ENCODE peak calls at places on chromosomes 5 and 9, in five cellular contexts. X is CD4-positive, alpha-beta memory T cell; O is GM23248; K is psoas muscle; E is body of pancreas. S is an unnamed sample.
A peak's percentile ranks its signal among the peaks of the same experiment; 100 is the strongest.

GRCh38 chr9:92962303-92962649 is 15.0 kb downstream of the FGD3 start:
- DNase-seq in X (no peak), O (no peak), K (no peak), E (no peak), S (no peak)

GRCh38 chr5:177303121-177303924 is at the start of the genes PRELID1 and RAB24:
- DNase-seq in X (peak; percentile 84), O (peak; percentile 97), K (peak; percentile 90), E (peak; percentile 94), S (peak; percentile 84)

GRCh38 chr5:64147849-64148441 is 17.7 kb upstream of the RNF180 start:
- DNase-seq in X (no peak), O (peak; percentile 71), K (peak; percentile 37), E (peak; percentile 76), S (no peak)

GRCh38 chr5:27158171-27158570 is 119.8 kb upstream of the CDH9 start:
- DNase-seq in X (no peak), O (no peak), K (no peak), E (no peak), S (no peak)

GRCh38 chr5:144487207-144487606 is 316.5 kb downstream of the KCTD16 start:
- DNase-seq in X (no peak), O (no peak), K (no peak), E (no peak), S (no peak)

GRCh38 chr5:3197699-3198098 is 397.9 kb upstream of the IRX1 start:
- DNase-seq in X (no peak), O (no peak), K (no peak), E (no peak), S (no peak)

GRCh38 chr5:40223884-40224402 is 455.8 kb upstream of the PTGER4 start:
- DNase-seq in X (peak; percentile 53), O (peak; percentile 90), K (no peak), E (no peak), S (no peak)

GRCh38 chr5:19986806-19987205 is 1.2 kb downstream of the CDH18 start:
- DNase-seq in X (no peak), O (no peak), K (no peak), E (no peak), S (no peak)

GRCh38 chr9:128203842-128204551 is 818 bp downstream of the DNM1 start:
- DNase-seq in X (peak; percentile 22), O (peak; percentile 71), K (peak; percentile 41), E (peak; percentile 38), S (no peak)

GRCh38 chr5:115136294-115136693 is 33.4 kb downstream of the TRIM36 start:
- DNase-seq in X (no peak), O (no peak), K (no peak), E (no peak), S (no peak)

GRCh38 chr5:150562832-150563231 is 54.9 kb downstream of the NDST1 start:
- DNase-seq in X (peak; percentile 15), O (peak; percentile 63), K (no peak), E (peak; percentile 48), S (no peak)

GRCh38 chr5:142680605-142681259 is 5.2 kb downstream of the FGF1 start:
- DNase-seq in X (no peak), O (peak; percentile 63), K (no peak), E (peak; percentile 56), S (no peak)

GRCh38 chr5:168165221-168165965 is 126.1 kb upstream of the WWC1 start:
- DNase-seq in X (no peak), O (no peak), K (no peak), E (peak; percentile 25), S (no peak)

DNA sequence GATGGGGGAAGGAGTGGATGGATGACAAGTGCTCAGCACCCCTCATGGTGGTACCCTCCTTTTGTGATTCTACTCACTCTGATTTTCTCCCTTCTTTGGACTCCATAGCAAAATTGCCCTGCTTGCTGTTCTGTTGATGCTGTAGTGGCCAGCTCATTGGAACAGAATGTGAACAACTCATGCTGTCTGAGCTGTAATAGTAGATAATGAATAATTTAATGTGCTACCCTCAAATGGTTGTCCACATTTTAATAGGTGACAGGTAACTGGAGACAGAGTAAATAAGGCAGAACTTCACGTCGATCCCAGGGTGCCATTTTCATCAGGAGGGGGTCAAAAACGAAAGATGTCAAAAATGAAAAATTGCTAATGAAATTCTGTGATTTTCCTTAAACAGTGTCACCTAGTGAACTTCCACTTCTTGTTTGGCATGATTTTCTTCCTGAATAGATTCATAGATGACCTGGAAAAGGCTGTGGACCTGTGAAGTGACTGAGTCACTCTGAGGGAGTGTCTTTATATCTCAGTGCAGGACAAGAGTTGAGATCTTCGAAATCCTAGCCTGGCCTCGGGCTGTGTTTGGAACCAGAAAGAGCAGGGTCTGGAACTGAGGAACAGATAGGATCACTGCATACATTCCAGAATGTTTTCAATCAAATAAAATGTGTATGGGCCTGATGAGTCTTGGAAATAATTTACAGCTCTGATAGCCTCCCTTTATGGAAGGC is 270.2 kb downstream of the PSAT1 start:
- DNase-seq in X (no peak), O (peak; percentile 77), K (no peak), E (no peak), S (no peak)
- H3K27ac ChIP-seq in X (no peak overlapping the region), O (peak overlapping the region; percentile 31), K (no peak overlapping the region), E (no peak overlapping the region), S (no peak overlapping the region)

GRCh38 chr5:166119506-166119905 is 2171.9 kb upstream of the WWC1 start:
- DNase-seq in X (no peak), O (no peak), K (no peak), E (no peak), S (no peak)

GRCh38 chr5:166117744-166118072 is 2173.7 kb upstream of the WWC1 start:
- DNase-seq in X (no peak), O (no peak), K (no peak), E (no peak), S (no peak)

GRCh38 chr5:166117062-166117743 is 2174.2 kb upstream of the WWC1 start:
- DNase-seq in X (no peak), O (no peak), K (no peak), E (no peak), S (no peak)
- H3K9me3 ChIP-seq in X (no peaks in the 10 kb centered on the region), O (no peaks in the 10 kb centered on the region), K (no peaks in the 10 kb centered on the region), E (no peaks in the 10 kb centered on the region), S (no peaks in the 10 kb centered on the region)

GRCh38 chr5:1203311-1203967 is 2.0 kb downstream of the SLC6A19 start:
- DNase-seq in X (no peak), O (no peak), K (peak; percentile 14), E (no peak), S (no peak)
- H3K4me3 ChIP-seq in X (no peak overlapping the region), O (no peak overlapping the region), K (no peak overlapping the region), E (no peak overlapping the region), S (no peak overlapping the region)

GRCh38 chr9:2019723-2020122 is 4.6 kb downstream of the SMARCA2 start:
- DNase-seq in X (no peak), O (no peak), K (no peak), E (no peak), S (no peak)
- H3K27ac ChIP-seq in X (peak overlapping the region; percentile 5), O (no peak overlapping the region), K (peak overlapping the region; percentile 99), E (peak overlapping the region; percentile 99), S (no peak overlapping the region)

GRCh38 chr5:1448511-1449011 is 3.3 kb upstream of the SLC6A3 start:
- DNase-seq in X (no peak), O (no peak), K (no peak), E (no peak), S (no peak)

GRCh38 chr5:1449081-1449630 is 3.9 kb upstream of the SLC6A3 start:
- DNase-seq in X (no peak), O (no peak), K (no peak), E (no peak), S (no peak)

GRCh38 chr5:1447772-1448361 is 2.6 kb upstream of the SLC6A3 start:
- DNase-seq in X (no peak), O (no peak), K (peak; percentile 2), E (no peak), S (no peak)

GRCh38 chr5:1453613-1454012 is 8.4 kb upstream of the SLC6A3 start:
- DNase-seq in X (no peak), O (no peak), K (no peak), E (no peak), S (no peak)
- H3K9me3 ChIP-seq in X (no peaks in the 10 kb centered on the region), O (peaks cover 4% of the 10 kb centered on the region), K (peaks cover 8% of the 10 kb centered on the region), E (peaks cover 5% of the 10 kb centered on the region), S (peaks cover 5% of the 10 kb centered on the region)

GRCh38 chr5:83469075-83469474 is 2.5 kb upstream of the VCAN start:
- DNase-seq in X (no peak), O (no peak), K (no peak), E (no peak), S (no peak)

GRCh38 chr5:83467315-83468044 is 4.1 kb upstream of the VCAN start:
- DNase-seq in X (no peak), O (peak; percentile 88), K (peak; percentile 33), E (no peak), S (no peak)

GRCh38 chr5:83464261-83464660 is 7.3 kb upstream of the VCAN start:
- DNase-seq in X (no peak), O (no peak), K (no peak), E (no peak), S (no peak)
- H3K4me3 ChIP-seq in X (no peak overlapping the region), O (no peak overlapping the region), K (no peak overlapping the region), E (no peak overlapping the region), S (no peak overlapping the region)

GRCh38 chr5:68557162-68557936 is 341.8 kb downstream of the PIK3R1 start:
- DNase-seq in X (no peak), O (peak; percentile 42), K (no peak), E (no peak), S (no peak)

GRCh38 chr5:68554566-68555279 is 339.2 kb downstream of the PIK3R1 start:
- DNase-seq in X (no peak), O (peak; percentile 95), K (peak; percentile 55), E (peak; percentile 31), S (no peak)

GRCh38 chr5:68555891-68556689 is 340.5 kb downstream of the PIK3R1 start:
- DNase-seq in X (no peak), O (peak; percentile 53), K (no peak), E (no peak), S (no peak)
- H3K27ac ChIP-seq in X (no peak overlapping the region), O (no peak overlapping the region), K (no peak overlapping the region), E (no peak overlapping the region), S (no peak overlapping the region)

S was measured in effector memory CD4-positive, alpha-beta T cell.